ENCODE peak calls at places on chromosomes 4 and X, in four cellular contexts. M, Z, K and U are unnamed samples.

GRCh38 chrX:124256209-124256608 is 76.3 kb upstream of the TEX13D start:
- DNase-seq in Z (no peak), M (no peak), K (peak; percentile 90), U (no peak)

GRCh38 chrX:12949205-12949926 is 25.5 kb upstream of the TMSB4X start:
- DNase-seq in K (no peak), M (no peak), Z (no peak), U (no peak)

GRCh38 chr4:96407651-96408342 is 567.9 kb downstream of the PDHA2 start:
- DNase-seq in Z (peak; percentile 8), K (no peak), M (peak; percentile 36), U (no peak)

GRCh38 chr4:48970471-48970921 is 15.6 kb upstream of the CWH43 start:
- DNase-seq in M (no peak), Z (peak; percentile 80), K (peak; percentile 93), U (peak; percentile 92)

GRCh38 chr4:112284166-112284565 is 1.5 kb downstream of the TIFA start:
- DNase-seq in K (peak; percentile 25), Z (peak; percentile 2), M (no peak), U (peak; percentile 11)

GRCh38 chr4:2858451-2859217 is 15.0 kb downstream of the ADD1 start:
- DNase-seq in Z (no peak), M (no peak), K (peak; percentile 69), U (no peak)

GRCh38 chr4:72712997-72713396 is 144.0 kb upstream of the ADAMTS3 start:
- DNase-seq in K (no peak), Z (no peak), M (no peak), U (peak; percentile 35)

GRCh38 chr4:139603576-139604387 is 47.8 kb upstream of the SETD7 start:
- DNase-seq in Z (peak; percentile 73), K (peak; percentile 73), M (no peak), U (peak; percentile 71)

GRCh38 chrX:36908801-36909403 is 99.3 kb upstream of the FAM47C start:
- DNase-seq in K (peak; percentile 42), M (no peak), Z (peak; percentile 67), U (peak; percentile 34)

GRCh38 chrX:101410461-101410860 is 2.4 kb downstream of the HNRNPH2 start:
- DNase-seq in Z (no peak), M (no peak), K (no peak), U (peak; percentile 42)

GRCh38 chrX:101407167-101407747 is 468 bp downstream of the GLA start:
- DNase-seq in M (no peak), K (no peak), Z (no peak), U (no peak)

GRCh38 chrX:101409043-101409442 is 1.0 kb downstream of the HNRNPH2 start:
- DNase-seq in Z (no peak), K (no peak), M (no peak), U (no peak)

GRCh38 chrX:101407748-101408529 is at the start of the genes GLA and HNRNPH2:
- DNase-seq in K (peak; percentile 99), Z (peak; percentile 98), M (peak; percentile 95), U (peak; percentile 96)

GRCh38 chrX:101408530-101408836 is 461 bp downstream of the HNRNPH2 start:
- DNase-seq in Z (no peak), K (no peak), M (no peak), U (no peak)
- TF ChIP-seq CTCF in Z (no peak), K (no peak), M (no peak), U (no peak)

GRCh38 chr4:185480016-185480732 is 8.6 kb upstream of the CCDC110 start:
- DNase-seq in K (no peak), M (no peak), Z (no peak), U (no peak)
- TF ChIP-seq CTCF in K (no peak), M (no peak), Z (no peak), U (no peak)

GRCh38 chr4:113293673-113294072 is 244.2 kb downstream of the ANK2 start:
- DNase-seq in M (no peak), K (no peak), Z (no peak), U (no peak)
- TF ChIP-seq CTCF in M (peak; percentile 43), K (peak; percentile 19), Z (no peak), U (no peak)

DNA sequence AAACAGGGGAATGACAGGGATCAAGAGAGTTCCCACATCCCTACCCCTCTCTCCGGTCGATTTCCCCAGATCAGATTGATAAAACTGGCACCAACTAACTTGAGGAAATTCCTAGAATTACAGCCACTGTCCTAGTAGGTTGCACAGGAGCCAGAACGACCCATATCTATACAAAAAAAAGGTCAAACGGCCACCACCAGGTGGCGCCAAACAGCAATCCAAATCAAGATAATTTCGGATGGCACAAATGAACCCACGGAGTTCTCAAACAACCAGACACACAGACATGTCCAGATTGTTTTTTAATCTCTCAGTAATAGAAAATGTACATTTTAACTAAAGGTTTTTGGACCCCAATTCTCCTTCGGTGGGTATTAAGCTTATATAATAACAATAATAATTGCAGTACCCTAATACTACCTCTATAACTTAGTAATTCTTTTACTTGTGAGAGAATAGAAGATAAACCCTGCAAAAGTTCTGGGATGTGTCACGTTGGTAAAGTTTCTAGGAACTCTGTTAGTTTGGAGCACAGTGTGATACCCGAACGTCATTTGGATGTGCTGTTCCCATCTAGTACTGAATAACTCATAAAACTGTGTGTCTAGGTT is 212.6 kb downstream of the SPOCK3 start:
- DNase-seq in M (no peak), K (peak; percentile 77), Z (peak; percentile 74), U (peak; percentile 67)
- TF ChIP-seq CTCF in M (peak; percentile 82), K (peak; percentile 70), Z (peak; percentile 84), U (peak; percentile 72)

DNA sequence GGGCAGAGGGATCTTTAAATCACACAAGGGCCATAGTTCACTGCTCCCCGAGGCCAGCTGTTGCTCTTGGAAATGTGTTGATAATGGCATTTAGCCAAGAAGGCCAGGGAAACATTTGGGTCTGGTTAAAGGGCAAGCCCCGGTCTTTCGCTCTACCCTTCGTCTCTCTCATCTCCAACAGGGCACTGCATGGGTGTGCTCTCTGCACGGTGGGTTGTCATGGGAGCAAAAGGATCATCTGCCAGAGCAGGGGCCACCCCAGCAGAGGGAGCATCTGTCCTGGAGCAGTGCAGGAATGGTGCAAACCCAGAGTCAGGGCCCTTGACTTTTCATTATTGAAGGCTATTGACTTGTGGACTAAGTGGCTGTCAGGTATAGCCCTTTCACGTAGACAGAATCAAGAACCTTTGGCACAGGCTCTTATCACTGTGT is 22.7 kb upstream of the PGRMC2 start:
- DNase-seq in M (no peak), Z (no peak), K (peak; percentile 63), U (no peak)
- TF ChIP-seq CTCF in M (peak; percentile 63), Z (no peak), K (peak; percentile 42), U (no peak)

GRCh38 chr4:56531823-56532222 is 26.2 kb downstream of the ARL9 start:
- DNase-seq in Z (no peak), K (no peak), M (no peak), U (no peak)

GRCh38 chr4:56535915-56536314 is 30.3 kb downstream of the ARL9 start:
- DNase-seq in Z (no peak), K (no peak), M (no peak), U (no peak)

GRCh38 chr4:56531149-56531770 is 25.7 kb downstream of the ARL9 start:
- DNase-seq in Z (no peak), K (no peak), M (no peak), U (no peak)

GRCh38 chr4:56532239-56532638 is 26.6 kb downstream of the ARL9 start:
- DNase-seq in M (no peak), Z (no peak), K (no peak), U (no peak)

DNA sequence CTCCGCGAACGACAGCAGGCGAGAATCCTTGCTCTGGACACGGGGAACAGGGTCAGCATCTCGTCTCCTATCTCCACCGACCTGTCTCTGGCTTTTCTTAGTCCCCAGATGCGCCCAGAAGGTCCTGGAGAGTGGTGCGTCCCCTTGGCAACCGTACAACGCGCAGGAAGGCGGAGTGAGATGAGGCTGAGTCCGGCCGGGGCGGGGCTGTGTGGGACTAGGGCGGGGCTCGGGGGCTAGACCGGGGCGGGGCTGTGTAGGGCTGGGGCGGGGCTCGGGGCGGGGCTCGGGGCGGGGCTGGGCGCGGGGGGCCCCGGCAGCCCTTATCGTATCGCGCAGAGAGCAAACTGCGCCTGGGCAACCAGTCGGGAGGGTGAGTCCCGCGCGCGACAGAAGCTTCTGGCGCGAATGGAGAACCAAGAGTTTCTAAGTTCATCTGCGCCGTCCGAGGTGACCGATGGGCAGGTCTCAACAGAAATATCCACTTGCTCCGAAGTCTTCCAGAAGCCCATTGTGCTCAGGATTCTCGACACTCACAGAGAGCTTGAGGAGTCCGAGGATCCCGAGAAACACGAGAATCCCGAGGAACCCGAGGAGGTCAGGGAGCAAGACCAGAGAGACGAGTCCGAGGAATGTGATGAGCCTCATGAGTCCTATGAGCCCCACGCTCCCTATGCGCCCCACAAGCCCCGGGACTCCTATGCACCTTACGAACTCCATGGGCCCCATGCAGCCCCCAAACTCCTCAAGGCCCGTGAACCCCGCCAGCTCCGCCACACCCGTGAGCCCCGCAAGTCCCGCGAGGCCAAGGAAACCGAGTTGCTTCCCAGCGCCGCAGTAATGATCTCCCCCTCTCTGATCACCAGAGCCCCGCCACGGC is 24.9 kb downstream of the ARL9 start:
- DNase-seq in K (peak; percentile 77), M (peak; percentile 18), Z (peak; percentile 63), U (peak; percentile 75)
- TF ChIP-seq CTCF in K (no peak), M (no peak), Z (no peak), U (no peak)

DNA sequence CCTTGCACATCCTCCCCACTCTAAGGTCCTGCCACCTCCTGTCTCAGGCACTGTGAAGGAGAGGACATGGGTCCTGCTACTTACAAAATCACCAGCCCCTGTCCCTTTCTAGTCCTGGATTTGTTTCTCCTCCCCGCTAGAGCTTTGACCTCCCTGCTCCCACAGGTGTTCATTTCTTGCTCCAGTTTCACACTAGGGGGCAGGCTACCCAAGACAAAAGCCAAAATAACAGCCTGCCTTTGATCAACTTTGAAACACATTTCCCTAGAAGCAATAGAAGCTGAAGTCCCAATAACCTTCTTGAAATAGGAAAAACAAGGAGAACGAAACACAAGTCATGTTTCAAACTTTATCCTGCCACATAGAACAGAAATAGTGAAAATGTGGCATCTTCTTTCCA is 164.4 kb downstream of the QDPR start:
- DNase-seq in Z (peak; percentile 28), M (no peak), K (peak; percentile 28), U (peak; percentile 29)
- TF ChIP-seq CTCF in Z (peak; percentile 64), M (peak; percentile 80), K (peak; percentile 48), U (peak; percentile 34)

GRCh38 chr4:60463846-60464502 is 736.2 kb upstream of the ADGRL3 start:
- DNase-seq in Z (peak; percentile 70), K (peak; percentile 36), M (no peak), U (peak; percentile 49)
- TF ChIP-seq CTCF in Z (peak; percentile 81), K (peak; percentile 65), M (peak; percentile 42), U (peak; percentile 89)

GRCh38 chr4:155564880-155565279 is 101.8 kb upstream of the GUCY1A1 start:
- DNase-seq in M (no peak), Z (no peak), K (no peak), U (no peak)
- TF ChIP-seq CTCF in M (no peak), Z (no peak), K (no peak), U (no peak)